ENCODE peak calls at places on chromosomes 6 and 20, in eight cellular contexts. H, U, J, V, P, E, I and O are unnamed samples.
A peak's percentile ranks its signal among the peaks of the same experiment; 100 is the strongest.

GRCh38 chr6:163841733-163842132 is 427.2 kb downstream of the QKI start:
- DNase-seq in H (no peak), U (no peak), J (no peak), V (no peak), P (no peak), E (no peak), I (no peak), O (no peak)

GRCh38 chr6:57173886-57174510 is 1.9 kb downstream of the BAG2 start:
- DNase-seq in H (peak; percentile 48), U (peak; percentile 87), J (peak; percentile 80), V (no peak), P (peak; percentile 35), E (peak; percentile 60), I (peak; percentile 15), O (peak; percentile 87)

GRCh38 chr6:53250137-53250760 is 98.5 kb downstream of the ELOVL5 start:
- DNase-seq in H (peak; percentile 47), U (peak; percentile 16), J (no peak), V (no peak), P (no peak), E (no peak), I (no peak), O (peak; percentile 43)

GRCh38 chr20:36468149-36469000 is 72.9 kb upstream of the MYL9 start:
- DNase-seq in H (no peak), U (no peak), J (no peak), V (no peak), P (peak; percentile 35), E (no peak), I (no peak), O (no peak)

GRCh38 chr6:78598966-78599365 is 268.4 kb upstream of the IRAK1BP1 start:
- DNase-seq in H (peak; percentile 91), U (peak; percentile 97), J (peak; percentile 94), V (no peak), P (no peak), E (no peak), I (peak; percentile 7), O (peak; percentile 97)

GRCh38 chr6:107957165-107957908 is 671 bp downstream of the SEC63 start:
- DNase-seq in H (peak; percentile 64), U (peak; percentile 84), J (peak; percentile 84), V (peak; percentile 51), P (peak; percentile 68), E (peak; percentile 61), I (peak; percentile 48), O (peak; percentile 63)

GRCh38 chr20:62132421-62132820 is 10.1 kb downstream of the LSM14B start:
- DNase-seq in H (no peak), U (no peak), J (no peak), V (no peak), P (no peak), E (no peak), I (no peak), O (no peak)

GRCh38 chr6:13068558-13069210 is 259.7 kb downstream of the TBC1D7 start:
- DNase-seq in H (no peak), U (no peak), J (no peak), V (no peak), P (no peak), E (no peak), I (no peak), O (peak; percentile 82)

GRCh38 chr20:57957397-57958049 is 247.7 kb upstream of the PMEPA1 start:
- DNase-seq in H (peak; percentile 34), U (no peak), J (no peak), V (no peak), P (peak; percentile 81), E (no peak), I (no peak), O (peak; percentile 78)

GRCh38 chr20:3904224-3904623 is 15.0 kb downstream of the PANK2 start:
- DNase-seq in H (no peak), U (no peak), J (no peak), V (no peak), P (no peak), E (no peak), I (no peak), O (no peak)

GRCh38 chr6:49541210-49541724 is 9.2 kb upstream of the C6orf141 start:
- DNase-seq in H (no peak), U (peak; percentile 94), J (peak; percentile 95), V (no peak), P (peak; percentile 58), E (no peak), I (no peak), O (peak; percentile 85)

GRCh38 chr6:106102034-106102433 is 15.9 kb downstream of the PRDM1 start:
- DNase-seq in H (no peak), U (no peak), J (no peak), V (no peak), P (no peak), E (no peak), I (no peak), O (no peak)

GRCh38 chr6:167329014-167329413 is 4.1 kb downstream of the TTLL2 start:
- DNase-seq in H (no peak), U (no peak), J (no peak), V (no peak), P (no peak), E (peak; percentile 41), I (no peak), O (no peak)

GRCh38 chr6:136846046-136846445 is 23.7 kb downstream of the PEX7 start:
- DNase-seq in H (peak; percentile 60), U (peak; percentile 82), J (peak; percentile 80), V (peak; percentile 20), P (peak; percentile 66), E (peak; percentile 79), I (peak; percentile 56), O (peak; percentile 39)

GRCh38 chr20:34987288-34988175 is 31.9 kb downstream of the MYH7B start:
- DNase-seq in H (no peak), U (no peak), J (no peak), V (no peak), P (no peak), E (no peak), I (no peak), O (no peak)

GRCh38 chr6:5334341-5334740 is 73.0 kb downstream of the FARS2 start:
- DNase-seq in H (no peak), U (peak; percentile 63), J (peak; percentile 3), V (no peak), P (no peak), E (no peak), I (no peak), O (peak; percentile 9)

GRCh38 chr6:16681260-16681873 is 79.9 kb downstream of the ATXN1 start:
- DNase-seq in H (peak; percentile 78), U (peak; percentile 95), J (peak; percentile 95), V (no peak), P (peak; percentile 54), E (no peak), I (no peak), O (peak; percentile 84)

GRCh38 chr6:107666084-107666981 is 157.8 kb downstream of the SCML4 start:
- DNase-seq in H (peak; percentile 72), U (peak; percentile 74), J (peak; percentile 41), V (no peak), P (peak; percentile 53), E (no peak), I (no peak), O (no peak)

GRCh38 chr20:33668087-33668790 is 1.5 kb downstream of the ACTL10 start:
- DNase-seq in H (no peak), U (no peak), J (no peak), V (peak; percentile 79), P (peak; percentile 82), E (peak; percentile 91), I (peak; percentile 59), O (no peak)

GRCh38 chr6:139757766-139758655 is 383.6 kb upstream of the CITED2 start:
- DNase-seq in H (no peak), U (peak; percentile 83), J (peak; percentile 78), V (no peak), P (no peak), E (no peak), I (peak; percentile 41), O (peak; percentile 54)

GRCh38 chr6:32941412-32941784 is 570 bp upstream of the HLA-DMB start:
- DNase-seq in H (no peak), U (no peak), J (no peak), V (peak; percentile 49), P (no peak), E (no peak), I (no peak), O (no peak)

GRCh38 chr6:157068691-157069228 is 254.6 kb downstream of the TMEM242 start:
- DNase-seq in H (no peak), U (peak; percentile 38), J (no peak), V (no peak), P (no peak), E (no peak), I (no peak), O (no peak)

GRCh38 chr20:63743210-63743970 is 3.8 kb downstream of the SLC2A4RG start:
- DNase-seq in H (no peak), U (no peak), J (no peak), V (no peak), P (peak; percentile 3), E (no peak), I (no peak), O (no peak)

GRCh38 chr20:62668441-62669027 is 26.2 kb downstream of the SLCO4A1 start:
- DNase-seq in H (peak; percentile 68), U (peak; percentile 81), J (peak; percentile 83), V (peak; percentile 49), P (peak; percentile 85), E (peak; percentile 89), I (peak; percentile 77), O (peak; percentile 89)

GRCh38 chr6:37170273-37171140 is 555 bp downstream of the PIM1 start:
- DNase-seq in H (peak; percentile 35), U (no peak), J (peak; percentile 59), V (peak; percentile 56), P (peak; percentile 80), E (peak; percentile 72), I (no peak), O (peak; percentile 66)

GRCh38 chr6:26158581-26159416 is 71.6 kb downstream of the HFE start:
- DNase-seq in H (peak; percentile 43), U (peak; percentile 57), J (peak; percentile 59), V (peak; percentile 62), P (peak; percentile 66), E (peak; percentile 35), I (peak; percentile 55), O (no peak)

GRCh38 chr20:951384-952169 is 35.4 kb upstream of the ANGPT4 start:
- DNase-seq in H (no peak), U (no peak), J (no peak), V (no peak), P (no peak), E (no peak), I (no peak), O (no peak)

GRCh38 chr6:170294813-170295518 is 4.1 kb upstream of the DLL1 start:
- DNase-seq in H (no peak), U (no peak), J (no peak), V (no peak), P (no peak), E (no peak), I (no peak), O (no peak)
- H3K4me3 ChIP-seq in H (peak overlapping the region; percentile 40), U (peak overlapping the region; percentile 47), J (peak overlapping the region; percentile 42), V (peak overlapping the region; percentile 47), P (peak overlapping the region; percentile 72), E (peak overlapping the region; percentile 78), I (peak overlapping the region; percentile 22), O (peak overlapping the region; percentile 42)

GRCh38 chr20:24291066-24291465 is 178.4 kb upstream of the SYNDIG1 start:
- DNase-seq in H (no peak), U (no peak), J (no peak), V (no peak), P (no peak), E (no peak), I (no peak), O (no peak)
- TF ChIP-seq CTCF in H (no peak), U (no peak), J (no peak), V (no peak), P (no peak), E (peak; percentile 40), I (no peak), O (no peak)

GRCh38 chr6:151284431-151285060 is 44.8 kb downstream of the AKAP12 start:
- DNase-seq in H (no peak), U (no peak), J (no peak), V (no peak), P (no peak), E (no peak), I (no peak), O (no peak)
- H3K4me3 ChIP-seq in H (no peak overlapping the region), U (peak overlapping the region; percentile 10), J (no peak overlapping the region), V (no peak overlapping the region), P (no peak overlapping the region), E (no peak overlapping the region), I (no peak overlapping the region), O (no peak overlapping the region)

GRCh38 chr20:6835609-6836008 is 68.1 kb downstream of the BMP2 start:
- DNase-seq in H (no peak), U (no peak), J (no peak), V (no peak), P (no peak), E (no peak), I (no peak), O (no peak)
- TF ChIP-seq CTCF in H (no peak), U (no peak), J (no peak), V (no peak), P (no peak), E (no peak), I (no peak), O (no peak)